ENCODE peak calls at places on chromosomes 3 and 15, in eight cellular contexts. X is mucosa of descending colon, Q is IMR-90, Z is GM12878, A is colonic mucosa, K is OCI-LY7, R is thoracic aorta, M is spleen. U is an unnamed sample. For H3K4me1, the result is how much of the 10 kb centered on the place peaks cover.

GRCh38 chr3:137263982-137264777 is 306.4 kb downstream of the IL20RB start:
- DNase-seq in X (peak), Q (no peak), Z (no peak), A (peak), K (no peak), R (no peak), M (no peak), U (no peak)

GRCh38 chr15:70493787-70494514 is 269.4 kb downstream of the UACA start:
- DNase-seq in X (no peak), Q (peak), Z (no peak), A (no peak), K (no peak), R (no peak), M (peak), U (no peak)

GRCh38 chr3:32184187-32184730 is 54.2 kb upstream of the CMTM8 start:
- DNase-seq in X (no peak), Q (no peak), Z (no peak), A (no peak), K (no peak), R (no peak), M (no peak), U (no peak)

GRCh38 chr3:14565791-14566588 is 25.8 kb upstream of the GRIP2 start:
- DNase-seq in X (no peak), Q (peak), Z (no peak), A (no peak), K (no peak), R (no peak), M (no peak), U (no peak)

GRCh38 chr3:188211476-188211875 is 57.5 kb downstream of the LPP start:
- DNase-seq in X (no peak), Q (peak), Z (no peak), A (no peak), K (no peak), R (no peak), M (no peak), U (no peak)

GRCh38 chr3:141331370-141332318 is 36.7 kb upstream of the ZBTB38 start:
- DNase-seq in X (peak), Q (peak), Z (peak), A (no peak), K (no peak), R (peak), M (no peak), U (peak)

GRCh38 chr3:11116336-11117059 is 37.8 kb upstream of the HRH1 start:
- DNase-seq in X (no peak), Q (peak), Z (no peak), A (no peak), K (no peak), R (no peak), M (no peak), U (no peak)

GRCh38 chr3:23161896-23162570 is 41.1 kb upstream of the UBE2E2 start:
- DNase-seq in X (no peak), Q (peak), Z (peak), A (no peak), K (peak), R (no peak), M (no peak), U (peak)

GRCh38 chr15:63052961-63053698 is 10.6 kb downstream of the TPM1 start:
- DNase-seq in X (no peak), Q (no peak), Z (no peak), A (peak), K (no peak), R (peak), M (no peak), U (no peak)

GRCh38 chr3:123807820-123808219 is 76.3 kb downstream of the MYLK start:
- DNase-seq in X (peak), Q (no peak), Z (no peak), A (peak), K (no peak), R (no peak), M (no peak), U (peak)

GRCh38 chr3:42705962-42706585 is 3.5 kb upstream of the HHATL start:
- DNase-seq in X (no peak), Q (no peak), Z (no peak), A (no peak), K (no peak), R (no peak), M (no peak), U (no peak)

GRCh38 chr3:126752303-126753190 is 48.5 kb downstream of the CHCHD6 start:
- DNase-seq in X (peak), Q (peak), Z (peak), A (peak), K (peak), R (peak), M (peak), U (peak)

GRCh38 chr3:195911946-195912270 is 3.6 kb upstream of the TNK2 start:
- DNase-seq in X (no peak), Q (no peak), Z (no peak), A (no peak), K (no peak), R (no peak), M (peak), U (peak)

GRCh38 chr15:36356978-36357582 is 222.3 kb upstream of the CDIN1 start:
- DNase-seq in X (no peak), Q (peak), Z (no peak), A (no peak), K (no peak), R (no peak), M (no peak), U (no peak)

GRCh38 chr3:59286791-59287531 is 237.1 kb upstream of the CFAP20DC start:
- DNase-seq in X (no peak), Q (peak), Z (no peak), A (no peak), K (no peak), R (no peak), M (no peak), U (no peak)

GRCh38 chr3:9833078-9833477 is 10.7 kb downstream of the RPUSD3 start:
- DNase-seq in X (no peak), Q (no peak), Z (no peak), A (no peak), K (no peak), R (no peak), M (no peak), U (no peak)

GRCh38 chr15:22873204-22873701 is 34.8 kb downstream of the NIPA2 start:
- DNase-seq in X (no peak), Q (peak), Z (no peak), A (no peak), K (no peak), R (no peak), M (peak), U (peak)

GRCh38 chr3:186626254-186626847 is 13.5 kb downstream of the AHSG start:
- DNase-seq in X (no peak), Q (no peak), Z (no peak), A (no peak), K (no peak), R (no peak), M (no peak), U (no peak)

GRCh38 chr3:127276995-127277394 is 10.9 kb downstream of the PRR20G start:
- DNase-seq in X (no peak), Q (no peak), Z (no peak), A (no peak), K (no peak), R (no peak), M (no peak), U (no peak)

GRCh38 chr3:134326760-134327593 is 47.3 kb downstream of the AMOTL2 start:
- DNase-seq in X (no peak), Q (peak), Z (no peak), A (no peak), K (no peak), R (no peak), M (no peak), U (peak)

GRCh38 chr3:129228891-129229585 is 20.4 kb upstream of the COPG1 start:
- DNase-seq in X (no peak), Q (peak), Z (no peak), A (no peak), K (no peak), R (no peak), M (peak), U (peak)

GRCh38 chr15:79977431-79977940 is 6.5 kb upstream of the BCL2A1 start:
- DNase-seq in X (no peak), Q (peak), Z (peak), A (no peak), K (peak), R (no peak), M (peak), U (no peak)

GRCh38 chr3:131772278-131772893 is 262.4 kb downstream of the CPNE4 start:
- DNase-seq in X (no peak), Q (no peak), Z (no peak), A (no peak), K (no peak), R (no peak), M (no peak), U (no peak)

GRCh38 chr3:146598486-146598885 is 6.7 kb downstream of the PLSCR5 start:
- DNase-seq in X (no peak), Q (no peak), Z (no peak), A (no peak), K (no peak), R (no peak), M (no peak), U (peak)

GRCh38 chr3:56269755-56270154 is 198.5 kb downstream of the ERC2 start:
- DNase-seq in X (no peak), Q (no peak), Z (no peak), A (no peak), K (no peak), R (no peak), M (no peak), U (no peak)

GRCh38 chr3:42605550-42606173 is 5.2 kb downstream of the NKTR start:
- DNase-seq in X (no peak), Q (no peak), Z (no peak), A (no peak), K (no peak), R (no peak), M (no peak), U (no peak)

GRCh38 chr15:91263632-91264477 is 163.8 kb downstream of the SV2B start:
- DNase-seq in X (no peak), Q (peak), Z (no peak), A (no peak), K (no peak), R (no peak), M (no peak), U (peak)

GRCh38 chr3:134211797-134212196 is 38.9 kb downstream of the RYK start:
- DNase-seq in X (no peak), Q (peak), Z (no peak), A (no peak), K (peak), R (no peak), M (no peak), U (peak)

GRCh38 chr3:169305460-169305859 is 358.1 kb downstream of the MECOM start:
- DNase-seq in X (peak), Q (no peak), Z (no peak), A (peak), K (no peak), R (no peak), M (no peak), U (no peak)
- H3K4me1 ChIP-seq in X (under half), Q (under half), Z (under half), A (under half), K (under half), R (under half), M (under half), U (under half)

GRCh38 chr15:68184616-68185470 is 20.3 kb downstream of the CALML4 start:
- DNase-seq in X (no peak), Q (no peak), Z (no peak), A (no peak), K (no peak), R (no peak), M (no peak), U (no peak)

GRCh38 chr15:68183886-68184285 is 21.2 kb downstream of the CALML4 start:
- DNase-seq in X (no peak), Q (peak), Z (no peak), A (no peak), K (no peak), R (no peak), M (no peak), U (no peak)

GRCh38 chr15:68187559-68187958 is 17.6 kb downstream of the CALML4 start:
- DNase-seq in X (peak), Q (peak), Z (no peak), A (peak), K (peak), R (no peak), M (no peak), U (no peak)

GRCh38 chr15:68188647-68189046 is 16.5 kb downstream of the CALML4 start:
- DNase-seq in X (no peak), Q (no peak), Z (no peak), A (no peak), K (peak), R (no peak), M (no peak), U (no peak)

DNA sequence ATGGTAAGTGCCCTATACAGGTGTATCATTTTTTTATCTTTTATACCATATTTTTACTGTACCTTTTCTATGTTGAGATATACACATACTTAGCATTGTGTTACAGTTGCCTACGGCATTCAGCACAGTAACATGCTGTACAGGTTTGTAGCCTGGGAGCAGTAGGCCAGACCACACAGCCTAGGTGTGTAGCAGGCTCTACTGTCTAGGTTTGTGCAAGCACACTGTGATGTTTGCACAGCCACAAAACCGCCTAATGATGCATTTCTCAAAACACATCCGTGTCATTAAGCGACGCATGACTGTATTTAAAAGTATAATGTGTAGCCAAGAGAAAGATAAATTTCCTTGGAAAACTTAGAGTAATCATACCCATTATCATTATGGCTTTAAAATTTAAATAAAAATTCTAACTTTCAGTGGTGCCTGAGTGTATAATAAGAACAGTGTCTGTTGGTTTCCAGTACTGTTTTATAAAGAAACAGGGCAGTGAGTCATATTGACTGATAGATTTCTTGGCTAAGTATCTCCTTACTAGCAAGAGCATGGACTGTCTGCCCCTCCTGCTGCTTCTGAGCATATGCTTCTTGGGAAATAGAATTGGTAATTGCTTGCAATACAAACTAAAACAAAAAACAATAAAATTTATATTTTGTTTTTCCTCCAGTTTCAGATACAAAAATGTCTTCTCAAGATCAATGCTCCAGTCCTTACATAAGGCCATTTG is 18.3 kb downstream of the CALML4 start:
- DNase-seq in X (no peak), Q (peak), Z (no peak), A (no peak), K (no peak), R (no peak), M (no peak), U (no peak)
- TF ChIP-seq CTCF in X (no peak), Q (no peak), Z (no peak), A (no peak), K (no peak), R (no peak), M (no peak), U (peak)

GRCh38 chr3:29258161-29258560 is 22.7 kb upstream of the RBMS3 start:
- DNase-seq in X (no peak), Q (no peak), Z (no peak), A (no peak), K (no peak), R (no peak), M (no peak), U (no peak)

GRCh38 chr3:29255854-29256696 is 24.8 kb upstream of the RBMS3 start:
- DNase-seq in X (no peak), Q (peak), Z (no peak), A (no peak), K (no peak), R (no peak), M (no peak), U (peak)

GRCh38 chr3:29265673-29266072 is 15.2 kb upstream of the RBMS3 start:
- DNase-seq in X (no peak), Q (no peak), Z (no peak), A (no peak), K (no peak), R (no peak), M (no peak), U (no peak)

GRCh38 chr3:29261119-29261518 is 19.8 kb upstream of the RBMS3 start:
- DNase-seq in X (no peak), Q (no peak), Z (no peak), A (no peak), K (no peak), R (no peak), M (no peak), U (no peak)
- H3K4me1 ChIP-seq in X (under half), Q (under half), Z (under half), A (under half), K (under half), R (under half), M (under half), U (under half)

GRCh38 chr15:27681038-27681437 is 418.1 kb downstream of the OCA2 start:
- DNase-seq in X (no peak), Q (no peak), Z (no peak), A (no peak), K (no peak), R (no peak), M (no peak), U (no peak)
- TF ChIP-seq CTCF in X (no peak), Q (no peak), Z (no peak), A (no peak), K (no peak), R (no peak), M (no peak), U (no peak)